ENCODE peak calls at places on chromosomes 4 and X, in nine cellular contexts. O is mesendoderm, C is Peyer's patch, J is heart right ventricle, G is Karpas-422, N is psoas muscle, P is neural progenitor cell, D is GM23248, U is transverse colon. X is an unnamed sample. For H3K4me1, the result is how much of the 10 kb centered on the place peaks cover.

GRCh38 chrX:153969125-153969903 is 2.3 kb downstream of the HCFC1 start:
- DNase-seq in D (peak), P (peak), U (no peak), C (no peak), N (no peak), O (no peak), J (no peak), G (no peak), X (no peak)

GRCh38 chr4:16752150-16752549 is 146.3 kb downstream of the LDB2 start:
- DNase-seq in C (no peak), G (no peak), P (no peak), J (no peak), N (no peak), U (no peak), O (no peak), D (peak), X (no peak)

GRCh38 chr4:164221631-164222030 is 532.3 kb upstream of the SMIM31 start:
- DNase-seq in D (peak), O (no peak), J (no peak), P (no peak), N (no peak), G (no peak), U (no peak), C (no peak), X (no peak)

GRCh38 chr4:174467107-174467506 is 55.2 kb downstream of the HPGD start:
- DNase-seq in G (no peak), P (no peak), C (no peak), N (no peak), O (no peak), D (no peak), J (no peak), U (no peak), X (no peak)

GRCh38 chr4:8688041-8688907 is 95.7 kb downstream of the CPZ start:
- DNase-seq in N (no peak), P (peak), D (peak), G (no peak), J (no peak), C (no peak), U (peak), O (peak), X (no peak)

GRCh38 chrX:28847423-28847822 is 260.2 kb downstream of the IL1RAPL1 start:
- DNase-seq in N (no peak), J (peak), G (no peak), O (peak), U (no peak), C (no peak), D (no peak), P (no peak), X (no peak)

GRCh38 chrX:39158801-39159657 is 357.8 kb downstream of the MID1IP1 start:
- DNase-seq in C (no peak), D (peak), O (peak), N (no peak), G (no peak), J (no peak), U (no peak), P (no peak), X (peak)

GRCh38 chrX:124266325-124267087 is 66.0 kb upstream of the TEX13D start:
- DNase-seq in C (no peak), U (no peak), G (no peak), N (no peak), P (no peak), O (no peak), J (no peak), D (no peak), X (no peak)

GRCh38 chr4:14994242-14994641 is 8.0 kb upstream of the CPEB2 start:
- DNase-seq in J (no peak), U (no peak), P (no peak), D (peak), O (peak), G (no peak), N (no peak), C (no peak), X (no peak)

GRCh38 chrX:135536883-135537282 is 16.4 kb downstream of the INTS6L start:
- DNase-seq in D (no peak), G (peak), P (no peak), C (no peak), N (no peak), J (no peak), U (no peak), O (no peak), X (no peak)

GRCh38 chr4:168589154-168589553 is 92.3 kb downstream of the PALLD start:
- DNase-seq in N (no peak), D (peak), U (no peak), C (no peak), G (no peak), O (no peak), J (no peak), P (no peak), X (no peak)

GRCh38 chrX:54950730-54951375 is 30.2 kb downstream of the TRO start:
- DNase-seq in J (no peak), N (no peak), D (no peak), C (no peak), G (no peak), U (no peak), O (no peak), P (no peak), X (no peak)

GRCh38 chrX:19747672-19748610 is 139.5 kb downstream of the SH3KBP1 start:
- DNase-seq in D (no peak), O (no peak), U (peak), G (peak), C (no peak), J (peak), N (no peak), P (no peak), X (no peak)

GRCh38 chr4:186021461-186022167 is 47.3 kb upstream of the TLR3 start:
- DNase-seq in P (peak), U (no peak), O (peak), G (peak), D (peak), N (no peak), J (peak), C (no peak), X (no peak)

GRCh38 chrX:29862126-29862664 is 353.2 kb upstream of the MAGEB2 start:
- DNase-seq in P (no peak), N (no peak), J (no peak), U (no peak), O (no peak), C (no peak), G (no peak), D (no peak), X (no peak)

GRCh38 chr4:18366762-18367358 is 345.3 kb upstream of the LCORL start:
- DNase-seq in O (peak), G (peak), D (peak), P (peak), J (no peak), C (no peak), N (no peak), U (no peak), X (no peak)

GRCh38 chrX:40166582-40166981 is 68.8 kb upstream of the BCOR start:
- DNase-seq in J (no peak), P (no peak), G (no peak), D (peak), C (no peak), U (no peak), N (no peak), O (peak), X (no peak)

GRCh38 chr4:179059396-179059795 is 1617.2 kb upstream of the AGA start:
- DNase-seq in O (no peak), J (no peak), D (no peak), P (no peak), G (no peak), U (no peak), C (no peak), N (no peak), X (no peak)

GRCh38 chr4:47623916-47624554 is 139.0 kb downstream of the ATP10D start:
- DNase-seq in D (peak), C (no peak), P (no peak), U (no peak), G (no peak), N (no peak), J (no peak), O (peak), X (no peak)

GRCh38 chr4:149292422-149293055 is 523.1 kb downstream of the IQCM start:
- DNase-seq in G (no peak), J (peak), O (no peak), U (no peak), P (no peak), D (no peak), N (peak), C (no peak), X (no peak)

GRCh38 chr4:25884040-25884788 is 21.4 kb upstream of the SEL1L3 start:
- DNase-seq in U (no peak), D (peak), J (no peak), N (no peak), G (peak), O (no peak), C (no peak), P (no peak), X (no peak)

GRCh38 chr4:90769251-90769650 is 642.1 kb downstream of the CCSER1 start:
- DNase-seq in G (no peak), C (no peak), U (no peak), O (no peak), J (no peak), D (no peak), N (no peak), P (no peak), X (no peak)

GRCh38 chrX:105190252-105190853 is 30.1 kb downstream of the TEX13A start:
- DNase-seq in D (peak), J (no peak), C (no peak), N (no peak), G (peak), O (peak), U (peak), P (peak), X (no peak)

GRCh38 chr4:5708829-5709680 is 696 bp upstream of the EVC2 start:
- DNase-seq in N (no peak), C (no peak), U (no peak), D (no peak), G (no peak), P (peak), O (peak), J (no peak), X (no peak)
- H3K4me1 ChIP-seq in N (under half), C (under half), U (under half), D (under half), G (under half), P (under half), O (under half), J (under half), X (under half)

GRCh38 chrX:141175786-141176185 is 1.1 kb downstream of the LDOC1 start:
- DNase-seq in O (no peak), P (no peak), G (no peak), C (no peak), U (no peak), J (no peak), N (no peak), D (no peak), X (no peak)
- H3K4me3 ChIP-seq in O (peak), P (peak), G (no peak), C (no peak), U (no peak), J (no peak), N (peak), D (no peak), X (peak)

GRCh38 chr4:81116571-81116970 is 86.1 kb downstream of the BMP3 start:
- DNase-seq in O (no peak), C (no peak), D (no peak), J (no peak), P (no peak), U (no peak), N (no peak), G (no peak), X (no peak)
- H3K4me1 ChIP-seq in O (under half), C (under half), D (under half), J (under half), P (under half), U (under half), N (under half), G (under half), X (under half)

GRCh38 chrX:17500145-17500579 is 125.2 kb downstream of the NHS start:
- DNase-seq in G (no peak), O (peak), J (no peak), D (peak), C (no peak), N (no peak), U (peak), P (no peak), X (no peak)
- H3K4me3 ChIP-seq in G (no peak), O (no peak), J (no peak), D (no peak), C (no peak), N (no peak), U (no peak), P (no peak), X (no peak)

DNA sequence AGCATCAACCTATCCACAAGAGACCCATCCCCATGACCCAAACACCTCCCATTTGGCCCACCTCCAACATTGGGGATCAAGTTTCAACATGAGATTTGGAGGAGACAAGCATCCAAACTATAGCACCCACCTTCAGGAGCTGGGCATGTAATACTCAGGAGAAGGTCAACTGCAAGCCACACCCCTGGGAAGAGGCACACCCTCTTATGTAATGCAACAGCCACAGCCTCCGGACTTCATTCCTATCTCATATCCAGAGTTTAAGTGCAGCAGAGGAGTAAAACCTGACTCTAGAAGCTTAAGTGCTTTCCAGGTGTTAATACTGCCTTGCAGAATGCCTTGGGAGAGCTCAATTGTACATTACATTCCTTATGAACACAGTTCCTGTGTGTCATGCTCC is 197.4 kb downstream of the PTTG2 start:
- DNase-seq in G (no peak), J (no peak), C (no peak), P (no peak), U (peak), O (no peak), D (no peak), N (no peak), X (no peak)
- H3K4me1 ChIP-seq in G (under half), J (under half), C (under half), P (under half), U (half or more), O (under half), D (under half), N (under half), X (under half)

DNA sequence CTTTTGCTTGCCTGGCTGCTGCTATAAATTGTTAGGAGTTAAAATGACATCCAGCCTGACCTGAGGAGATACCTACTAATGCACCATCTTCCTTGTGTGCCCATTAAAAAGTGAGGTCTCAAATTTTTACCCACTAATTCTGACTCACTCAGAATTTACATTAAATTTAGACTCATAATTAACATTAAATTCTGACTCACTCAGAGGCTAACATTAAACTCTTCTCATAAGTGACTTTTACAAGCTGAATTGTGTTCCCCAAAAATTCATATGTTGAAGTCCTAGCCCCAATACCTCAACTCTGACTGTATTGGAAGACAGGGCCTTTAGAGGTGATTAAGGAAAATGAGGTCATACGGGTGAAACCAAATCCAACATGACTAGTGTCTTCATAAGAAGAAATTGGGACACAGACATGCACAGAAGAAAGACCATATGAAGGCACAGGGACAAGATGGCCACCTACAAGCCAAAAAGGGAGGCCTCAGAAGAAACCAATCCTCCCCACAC is 11.8 kb downstream of the CASP6 start:
- DNase-seq in C (no peak), O (no peak), U (no peak), J (no peak), G (no peak), P (no peak), D (peak), N (no peak), X (no peak)
- H3K4me3 ChIP-seq in C (no peak), O (no peak), U (no peak), J (no peak), G (no peak), P (no peak), D (no peak), N (no peak), X (no peak)

GRCh38 chr4:76704133-76704881 is 193.6 kb downstream of the SOWAHB start:
- DNase-seq in C (peak), U (peak), N (no peak), D (peak), G (no peak), O (peak), P (no peak), J (no peak), X (peak)

GRCh38 chr4:76705497-76705896 is 192.4 kb downstream of the SOWAHB start:
- DNase-seq in U (no peak), G (no peak), J (no peak), O (no peak), N (no peak), P (no peak), C (no peak), D (no peak), X (no peak)

GRCh38 chr4:76703123-76703490 is 194.8 kb downstream of the SOWAHB start:
- DNase-seq in U (no peak), N (no peak), D (peak), J (no peak), G (no peak), C (no peak), P (no peak), O (peak), X (no peak)

GRCh38 chr4:76702440-76703122 is 195.4 kb downstream of the SOWAHB start:
- DNase-seq in P (no peak), J (no peak), C (no peak), G (no peak), O (no peak), U (no peak), N (no peak), D (no peak), X (no peak)

GRCh38 chr4:76703676-76704075 is 194.3 kb downstream of the SOWAHB start:
- DNase-seq in C (no peak), J (no peak), P (no peak), U (no peak), D (peak), O (no peak), G (no peak), N (no peak), X (no peak)
- H3K4me1 ChIP-seq in C (half or more), J (under half), P (under half), U (half or more), D (under half), O (under half), G (under half), N (under half), X (under half)

GRCh38 chr4:139901516-139902327 is 236.1 kb downstream of the MGST2 start:
- DNase-seq in P (no peak), D (peak), N (no peak), U (no peak), O (peak), C (no peak), G (no peak), J (no peak), X (no peak)
- H3K4me3 ChIP-seq in P (no peak), D (peak), N (peak), U (no peak), O (no peak), C (no peak), G (no peak), J (peak), X (no peak)